ENCODE peak calls at places on chromosomes 4 and X, in seven cellular contexts. One of them, this sample, is unnamed.
A peak's percentile ranks its signal among the peaks of the same experiment; 100 is the strongest.

GRCh38 chr4:71595576-71596108 is 188.2 kb downstream of the GC start:
- DNase-seq in omental fat pad: no peak
- DNase-seq in lower lobe of right lung: no peak
- DNase-seq in gastrocnemius medialis: no peak
- DNase-seq in Calu3: no peak
- DNase-seq in choroid plexus epithelial cell: no peak
- DNase-seq in upper lobe of left lung: no peak
- DNase-seq in this sample: no peak

GRCh38 chr4:26877946-26878345 is 17.3 kb downstream of the STIM2 start:
- DNase-seq in omental fat pad: no peak
- DNase-seq in lower lobe of right lung: no peak
- DNase-seq in gastrocnemius medialis: no peak
- DNase-seq in Calu3: no peak
- DNase-seq in choroid plexus epithelial cell: no peak
- DNase-seq in upper lobe of left lung: no peak
- DNase-seq in this sample: no peak

GRCh38 chr4:128721896-128722295 is 87.6 kb upstream of the JADE1 start:
- DNase-seq in omental fat pad: no peak
- DNase-seq in lower lobe of right lung: no peak
- DNase-seq in gastrocnemius medialis: no peak
- DNase-seq in Calu3: no peak
- DNase-seq in choroid plexus epithelial cell: no peak
- DNase-seq in upper lobe of left lung: no peak
- DNase-seq in this sample: no peak

GRCh38 chr4:139587452-139587851 is 31.4 kb upstream of the SETD7 start:
- DNase-seq in omental fat pad: no peak
- DNase-seq in lower lobe of right lung: no peak
- DNase-seq in gastrocnemius medialis: no peak
- DNase-seq in Calu3: no peak
- DNase-seq in choroid plexus epithelial cell: peak; percentile 57
- DNase-seq in upper lobe of left lung: no peak
- DNase-seq in this sample: no peak

GRCh38 chr4:3478446-3479357 is 15.6 kb downstream of the DOK7 start:
- DNase-seq in omental fat pad: no peak
- DNase-seq in lower lobe of right lung: no peak
- DNase-seq in gastrocnemius medialis: no peak
- DNase-seq in Calu3: no peak
- DNase-seq in choroid plexus epithelial cell: no peak
- DNase-seq in upper lobe of left lung: no peak
- DNase-seq in this sample: no peak

GRCh38 chrX:16836371-16836770 is 33.8 kb downstream of the RBBP7 start:
- DNase-seq in omental fat pad: no peak
- DNase-seq in lower lobe of right lung: peak; percentile 44
- DNase-seq in gastrocnemius medialis: peak; percentile 42
- DNase-seq in Calu3: peak; percentile 57
- DNase-seq in choroid plexus epithelial cell: no peak
- DNase-seq in upper lobe of left lung: peak; percentile 26
- DNase-seq in this sample: no peak

GRCh38 chr4:149897784-149898183 is 82.1 kb upstream of the IQCM start:
- DNase-seq in omental fat pad: no peak
- DNase-seq in lower lobe of right lung: no peak
- DNase-seq in gastrocnemius medialis: no peak
- DNase-seq in Calu3: no peak
- DNase-seq in choroid plexus epithelial cell: peak; percentile 57
- DNase-seq in upper lobe of left lung: no peak
- DNase-seq in this sample: no peak

GRCh38 chr4:15690020-15690809 is 8.6 kb downstream of the FAM200B start:
- DNase-seq in omental fat pad: no peak
- DNase-seq in lower lobe of right lung: no peak
- DNase-seq in gastrocnemius medialis: no peak
- DNase-seq in Calu3: peak; percentile 18
- DNase-seq in choroid plexus epithelial cell: peak; percentile 96
- DNase-seq in upper lobe of left lung: no peak
- DNase-seq in this sample: no peak

GRCh38 chr4:15688056-15688455 is 6.4 kb downstream of the FAM200B start:
- DNase-seq in omental fat pad: no peak
- DNase-seq in lower lobe of right lung: no peak
- DNase-seq in gastrocnemius medialis: no peak
- DNase-seq in Calu3: no peak
- DNase-seq in choroid plexus epithelial cell: no peak
- DNase-seq in upper lobe of left lung: no peak
- DNase-seq in this sample: no peak

GRCh38 chr4:53601251-53601764 is 10.0 kb upstream of the LNX1 start:
- DNase-seq in omental fat pad: no peak
- DNase-seq in lower lobe of right lung: no peak
- DNase-seq in gastrocnemius medialis: peak; percentile 23
- DNase-seq in Calu3: peak; percentile 61
- DNase-seq in choroid plexus epithelial cell: peak; percentile 38
- DNase-seq in upper lobe of left lung: peak; percentile 23
- DNase-seq in this sample: no peak

GRCh38 chr4:156173937-156174336 is 220.3 kb upstream of the CTSO start:
- DNase-seq in omental fat pad: no peak
- DNase-seq in lower lobe of right lung: no peak
- DNase-seq in gastrocnemius medialis: no peak
- DNase-seq in Calu3: no peak
- DNase-seq in choroid plexus epithelial cell: no peak
- DNase-seq in upper lobe of left lung: no peak
- DNase-seq in this sample: no peak

GRCh38 chr4:8150152-8151090 is 8.2 kb downstream of the ABLIM2 start:
- DNase-seq in omental fat pad: no peak
- DNase-seq in lower lobe of right lung: no peak
- DNase-seq in gastrocnemius medialis: peak; percentile 62
- DNase-seq in Calu3: no peak
- DNase-seq in choroid plexus epithelial cell: no peak
- DNase-seq in upper lobe of left lung: no peak
- DNase-seq in this sample: no peak

GRCh38 chr4:142845293-142846070 is 619 bp downstream of the INPP4B start:
- DNase-seq in omental fat pad: no peak
- DNase-seq in lower lobe of right lung: peak; percentile 47
- DNase-seq in gastrocnemius medialis: no peak
- DNase-seq in Calu3: peak; percentile 27
- DNase-seq in choroid plexus epithelial cell: no peak
- DNase-seq in upper lobe of left lung: no peak
- DNase-seq in this sample: no peak

GRCh38 chr4:142846729-142847606 is 867 bp upstream of the INPP4B start:
- DNase-seq in omental fat pad: no peak
- DNase-seq in lower lobe of right lung: no peak
- DNase-seq in gastrocnemius medialis: peak; percentile 23
- DNase-seq in Calu3: peak; percentile 74
- DNase-seq in choroid plexus epithelial cell: peak; percentile 15
- DNase-seq in upper lobe of left lung: no peak
- DNase-seq in this sample: peak; percentile 71

GRCh38 chr4:142844782-142845181 is 1.3 kb downstream of the INPP4B start:
- DNase-seq in omental fat pad: no peak
- DNase-seq in lower lobe of right lung: no peak
- DNase-seq in gastrocnemius medialis: no peak
- DNase-seq in Calu3: no peak
- DNase-seq in choroid plexus epithelial cell: no peak
- DNase-seq in upper lobe of left lung: no peak
- DNase-seq in this sample: no peak

GRCh38 chr4:142850478-142850877 is 4.4 kb upstream of the INPP4B start:
- DNase-seq in omental fat pad: no peak
- DNase-seq in lower lobe of right lung: no peak
- DNase-seq in gastrocnemius medialis: no peak
- DNase-seq in Calu3: peak; percentile 4
- DNase-seq in choroid plexus epithelial cell: no peak
- DNase-seq in upper lobe of left lung: no peak
- DNase-seq in this sample: no peak

GRCh38 chr4:142846105-142846728 is at the start of gene INPP4B:
- DNase-seq in omental fat pad: no peak
- DNase-seq in lower lobe of right lung: peak; percentile 48
- DNase-seq in gastrocnemius medialis: peak; percentile 63
- DNase-seq in Calu3: peak; percentile 53
- DNase-seq in choroid plexus epithelial cell: peak; percentile 66
- DNase-seq in upper lobe of left lung: peak; percentile 23
- DNase-seq in this sample: peak; percentile 41
- TF ChIP-seq CTCF in omental fat pad: no peak
- TF ChIP-seq CTCF in lower lobe of right lung: no peak
- TF ChIP-seq CTCF in gastrocnemius medialis: no peak
- TF ChIP-seq CTCF in Calu3: no peak
- TF ChIP-seq CTCF in choroid plexus epithelial cell: no peak
- TF ChIP-seq CTCF in upper lobe of left lung: no peak
- TF ChIP-seq CTCF in this sample: no peak

DNA sequence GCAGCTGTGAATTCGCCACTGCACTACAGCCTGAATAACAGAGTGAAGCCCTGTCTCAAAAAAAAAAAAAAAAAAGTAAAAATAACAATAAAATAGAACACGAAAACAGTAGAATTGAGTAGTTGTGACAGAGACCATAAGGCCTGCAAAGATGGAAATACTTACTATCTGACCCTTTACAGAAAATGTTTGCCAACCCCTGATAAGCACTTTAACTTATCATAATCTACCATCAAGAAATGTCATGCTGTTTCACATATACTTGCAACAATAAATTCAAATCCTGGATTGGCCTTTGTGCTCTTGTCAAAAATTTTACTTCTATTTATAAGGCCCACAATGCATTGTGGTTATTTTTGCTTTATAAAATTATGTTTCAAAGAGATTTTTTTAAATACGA is 75.5 kb downstream of the ING2 start:
- DNase-seq in omental fat pad: no peak
- DNase-seq in lower lobe of right lung: no peak
- DNase-seq in gastrocnemius medialis: no peak
- DNase-seq in Calu3: no peak
- DNase-seq in choroid plexus epithelial cell: no peak
- DNase-seq in upper lobe of left lung: no peak
- DNase-seq in this sample: no peak
- TF ChIP-seq CTCF in omental fat pad: no peak
- TF ChIP-seq CTCF in lower lobe of right lung: no peak
- TF ChIP-seq CTCF in gastrocnemius medialis: no peak
- TF ChIP-seq CTCF in Calu3: no peak
- TF ChIP-seq CTCF in choroid plexus epithelial cell: no peak
- TF ChIP-seq CTCF in upper lobe of left lung: no peak
- TF ChIP-seq CTCF in this sample: no peak

GRCh38 chrX:42684062-42684461 is 93.9 kb downstream of the PPP1R2C start:
- DNase-seq in omental fat pad: no peak
- DNase-seq in lower lobe of right lung: no peak
- DNase-seq in gastrocnemius medialis: no peak
- DNase-seq in Calu3: no peak
- DNase-seq in choroid plexus epithelial cell: no peak
- DNase-seq in upper lobe of left lung: no peak
- DNase-seq in this sample: no peak

GRCh38 chrX:42686296-42686695 is 91.7 kb downstream of the PPP1R2C start:
- DNase-seq in omental fat pad: no peak
- DNase-seq in lower lobe of right lung: no peak
- DNase-seq in gastrocnemius medialis: no peak
- DNase-seq in Calu3: no peak
- DNase-seq in choroid plexus epithelial cell: no peak
- DNase-seq in upper lobe of left lung: no peak
- DNase-seq in this sample: no peak

GRCh38 chrX:42678133-42678532 is 99.8 kb downstream of the PPP1R2C start:
- DNase-seq in omental fat pad: no peak
- DNase-seq in lower lobe of right lung: no peak
- DNase-seq in gastrocnemius medialis: no peak
- DNase-seq in Calu3: peak; percentile 3
- DNase-seq in choroid plexus epithelial cell: peak; percentile 42
- DNase-seq in upper lobe of left lung: no peak
- DNase-seq in this sample: no peak

GRCh38 chrX:42680651-42681050 is 97.3 kb downstream of the PPP1R2C start:
- DNase-seq in omental fat pad: no peak
- DNase-seq in lower lobe of right lung: no peak
- DNase-seq in gastrocnemius medialis: no peak
- DNase-seq in Calu3: no peak
- DNase-seq in choroid plexus epithelial cell: peak; percentile 49
- DNase-seq in upper lobe of left lung: no peak
- DNase-seq in this sample: no peak
- TF ChIP-seq CTCF in omental fat pad: no peak
- TF ChIP-seq CTCF in lower lobe of right lung: no peak
- TF ChIP-seq CTCF in gastrocnemius medialis: no peak
- TF ChIP-seq CTCF in Calu3: no peak
- TF ChIP-seq CTCF in choroid plexus epithelial cell: peak; percentile 2
- TF ChIP-seq CTCF in upper lobe of left lung: no peak
- TF ChIP-seq CTCF in this sample: no peak

DNA sequence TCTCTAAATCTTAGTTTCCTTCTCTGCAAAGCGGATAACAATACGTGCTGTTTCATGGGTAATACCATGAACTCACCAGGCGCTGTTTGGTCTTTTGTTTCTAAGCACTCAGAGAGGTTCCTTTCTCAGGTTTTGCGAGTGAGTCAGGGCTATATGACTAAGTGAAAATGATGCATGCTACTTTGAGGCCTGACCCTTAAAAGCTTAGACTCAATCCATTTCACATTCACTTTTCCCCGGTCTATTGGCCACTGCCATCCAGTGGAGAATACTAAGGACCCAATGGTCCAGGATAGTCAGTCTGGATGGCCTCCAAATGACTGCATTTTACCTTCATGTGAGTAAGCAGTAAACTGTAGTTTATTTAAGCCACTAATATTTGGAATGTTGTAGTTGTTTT is 400.8 kb upstream of the SLIT2 start:
- DNase-seq in omental fat pad: no peak
- DNase-seq in lower lobe of right lung: no peak
- DNase-seq in gastrocnemius medialis: no peak
- DNase-seq in Calu3: no peak
- DNase-seq in choroid plexus epithelial cell: peak; percentile 91
- DNase-seq in upper lobe of left lung: no peak
- DNase-seq in this sample: no peak
- TF ChIP-seq CTCF in omental fat pad: no peak
- TF ChIP-seq CTCF in lower lobe of right lung: no peak
- TF ChIP-seq CTCF in gastrocnemius medialis: no peak
- TF ChIP-seq CTCF in Calu3: no peak
- TF ChIP-seq CTCF in choroid plexus epithelial cell: peak; percentile 57
- TF ChIP-seq CTCF in upper lobe of left lung: no peak
- TF ChIP-seq CTCF in this sample: no peak

DNA sequence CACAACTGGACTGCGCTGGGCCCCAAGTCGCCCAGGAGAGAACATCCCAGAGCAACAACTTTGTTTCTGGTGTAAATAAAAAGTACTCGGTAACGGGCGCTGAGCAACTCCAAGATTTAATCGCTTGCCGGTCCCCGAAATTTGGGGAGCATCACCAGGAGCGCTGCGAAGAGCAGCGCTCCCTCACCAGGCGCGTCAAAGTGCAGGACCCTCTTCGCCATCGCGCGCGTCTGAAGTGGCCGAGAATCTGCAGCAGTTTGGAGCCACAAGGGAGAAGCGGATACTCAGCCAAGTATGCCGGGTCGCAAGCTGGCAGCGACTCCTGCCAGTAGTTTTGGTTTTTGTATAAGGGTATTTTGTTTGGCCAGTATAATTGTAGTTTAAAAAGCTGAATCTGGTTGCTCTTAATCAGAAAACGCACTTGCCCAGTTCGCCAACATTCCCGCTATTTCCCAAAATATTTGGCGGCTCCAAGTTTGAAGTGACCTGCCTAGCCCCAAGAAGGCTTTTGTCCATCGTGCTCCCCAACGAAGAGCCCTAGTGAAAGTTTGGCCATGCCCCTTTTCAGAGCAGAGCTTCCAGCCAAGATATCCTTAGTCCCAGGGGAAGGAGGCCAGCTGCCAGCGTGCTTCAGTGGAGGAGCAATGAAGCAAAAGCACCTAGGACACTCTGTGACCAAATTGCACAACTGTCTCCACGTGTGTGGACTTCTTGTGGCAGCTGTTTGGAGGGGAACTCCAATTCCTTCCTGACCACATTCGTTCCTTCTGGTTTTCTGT is 557 bp upstream of the KDR start:
- DNase-seq in omental fat pad: no peak
- DNase-seq in lower lobe of right lung: peak; percentile 46
- DNase-seq in gastrocnemius medialis: peak; percentile 61
- DNase-seq in Calu3: no peak
- DNase-seq in choroid plexus epithelial cell: peak; percentile 19
- DNase-seq in upper lobe of left lung: peak; percentile 25
- DNase-seq in this sample: no peak
- TF ChIP-seq CTCF in omental fat pad: no peak
- TF ChIP-seq CTCF in lower lobe of right lung: no peak
- TF ChIP-seq CTCF in gastrocnemius medialis: no peak
- TF ChIP-seq CTCF in Calu3: no peak
- TF ChIP-seq CTCF in choroid plexus epithelial cell: no peak
- TF ChIP-seq CTCF in upper lobe of left lung: no peak
- TF ChIP-seq CTCF in this sample: no peak